ENCODE peak calls at places on chromosomes 3 and 15, in eight cellular contexts. O is astrocyte of the spinal cord, Z is lower leg skin, J is AG10803, L is choroid plexus epithelial cell, T is cardiac muscle cell, X is GM06990, S is pancreas. F is an unnamed sample.

GRCh38 chr3:135762188-135762853 is 203.2 kb upstream of the PPP2R3A start:
- DNase-seq in S (no peak), X (no peak), O (no peak), L (no peak), T (peak), J (no peak), Z (no peak), F (no peak)

GRCh38 chr3:182241777-182242556 is 530.2 kb downstream of the SOX2 start:
- DNase-seq in O (peak), S (no peak), Z (no peak), T (peak), L (peak), J (peak), X (no peak), F (no peak)

GRCh38 chr3:126270145-126270811 is 86.9 kb downstream of the KLF15 start:
- DNase-seq in L (peak), X (no peak), O (peak), Z (peak), S (peak), J (no peak), T (no peak), F (no peak)

GRCh38 chr3:184352149-184352785 is 9.1 kb downstream of the CLCN2 start:
- DNase-seq in O (no peak), X (no peak), L (no peak), Z (no peak), S (peak), J (no peak), T (no peak), F (no peak)

GRCh38 chr3:52574056-52574965 is 37.9 kb downstream of the UQCC5 start:
- DNase-seq in S (no peak), J (peak), X (no peak), L (peak), Z (no peak), T (no peak), O (no peak), F (no peak)

GRCh38 chr3:86988235-86988634 is 2.7 kb downstream of the VGLL3 start:
- DNase-seq in O (peak), J (peak), T (no peak), S (no peak), Z (no peak), X (no peak), L (peak), F (peak)

GRCh38 chr15:58865420-58865880 is 68.0 kb downstream of the SLTM start:
- DNase-seq in X (no peak), J (no peak), L (no peak), O (no peak), S (peak), T (no peak), Z (no peak), F (no peak)

GRCh38 chr3:161014997-161015749 is 90.0 kb downstream of the B3GALNT1 start:
- DNase-seq in O (no peak), T (no peak), L (no peak), S (no peak), Z (no peak), J (no peak), X (peak), F (no peak)

GRCh38 chr3:150840733-150841515 is 64.3 kb downstream of the MINDY4B start:
- DNase-seq in L (no peak), Z (no peak), T (no peak), O (no peak), J (no peak), X (no peak), S (no peak), F (no peak)

GRCh38 chr15:100438570-100438969 is 90.2 kb downstream of the CERS3 start:
- DNase-seq in Z (peak), J (no peak), X (peak), T (peak), S (peak), O (no peak), L (peak), F (no peak)

GRCh38 chr15:100997442-100997841 is 78.3 kb downstream of the LRRK1 start:
- DNase-seq in J (peak), T (no peak), Z (no peak), S (no peak), O (peak), X (no peak), L (no peak), F (peak)

GRCh38 chr15:86615411-86615810 is 535.7 kb downstream of the AGBL1 start:
- DNase-seq in T (no peak), O (no peak), S (no peak), Z (no peak), J (no peak), L (no peak), X (no peak), F (no peak)

GRCh38 chr3:43178891-43179366 is 73.0 kb upstream of the POMGNT2 start:
- DNase-seq in J (peak), S (no peak), T (no peak), O (peak), X (no peak), L (peak), Z (no peak), F (peak)

GRCh38 chr3:33063651-33064051 is 33.3 kb downstream of the GLB1 start:
- DNase-seq in T (no peak), S (no peak), L (peak), J (peak), Z (no peak), O (no peak), X (no peak), F (peak)

GRCh38 chr15:46312133-46312740 is 677.4 kb downstream of the SQOR start:
- DNase-seq in X (no peak), S (peak), L (peak), T (peak), O (peak), Z (peak), J (peak), F (no peak)

GRCh38 chr15:89803941-89804800 is 10.5 kb downstream of the ANPEP start:
- DNase-seq in J (no peak), L (no peak), S (peak), Z (no peak), T (no peak), O (no peak), X (no peak), F (no peak)

GRCh38 chr3:77871436-77871835 is 831.5 kb downstream of the ROBO2 start:
- DNase-seq in Z (no peak), O (peak), X (no peak), L (peak), J (no peak), S (no peak), T (no peak), F (no peak)

GRCh38 chr15:94526071-94526689 is 294.8 kb downstream of the MCTP2 start:
- DNase-seq in S (no peak), O (no peak), X (no peak), L (no peak), Z (no peak), T (peak), J (no peak), F (no peak)

GRCh38 chr15:27232876-27233275 is 261.9 kb downstream of the GABRG3 start:
- DNase-seq in L (no peak), X (no peak), T (no peak), S (no peak), Z (peak), O (no peak), J (no peak), F (no peak)

GRCh38 chr3:10173926-10174435 is 9.3 kb downstream of the IRAK2 start:
- DNase-seq in T (no peak), Z (peak), S (no peak), X (no peak), O (peak), L (peak), J (peak), F (peak)

GRCh38 chr3:9109570-9109914 is 139.9 kb downstream of the SRGAP3 start:
- DNase-seq in L (no peak), X (no peak), O (no peak), J (no peak), S (no peak), Z (no peak), T (no peak), F (no peak)

GRCh38 chr3:32432711-32433530 is 41.3 kb downstream of the CMTM7 start:
- DNase-seq in J (peak), O (no peak), T (no peak), S (no peak), Z (peak), X (no peak), L (peak), F (no peak)

GRCh38 chr3:28077566-28077965 is 163.9 kb upstream of the CMC1 start:
- DNase-seq in Z (no peak), O (peak), S (no peak), L (peak), X (no peak), J (peak), T (no peak), F (peak)

GRCh38 chr15:71048913-71049675 is 66.2 kb upstream of the THSD4 start:
- DNase-seq in L (peak), X (no peak), J (peak), O (peak), S (no peak), T (peak), Z (no peak), F (peak)

GRCh38 chr3:106114848-106115247 is 246.0 kb upstream of the CBLB start:
- DNase-seq in L (peak), Z (no peak), O (peak), T (no peak), S (no peak), J (peak), X (no peak), F (no peak)

GRCh38 chr3:135970500-135971116 is 5.1 kb downstream of the PPP2R3A start:
- DNase-seq in S (no peak), X (no peak), L (no peak), J (peak), T (no peak), Z (no peak), O (no peak), F (no peak)

GRCh38 chr3:142285057-142285666 is 59.8 kb upstream of the GK5 start:
- DNase-seq in Z (no peak), O (no peak), J (no peak), T (no peak), X (no peak), S (no peak), L (no peak), F (no peak)

GRCh38 chr3:126100688-126101301 is 16.9 kb upstream of the SLC41A3 start:
- DNase-seq in Z (peak), L (peak), T (no peak), O (peak), S (peak), J (peak), X (no peak), F (peak)

GRCh38 chr15:68191555-68191954 is 13.6 kb downstream of the CALML4 start:
- DNase-seq in J (no peak), L (no peak), O (no peak), X (no peak), T (no peak), Z (no peak), S (no peak), F (no peak)

GRCh38 chr3:128845119-128845518 is 34.3 kb upstream of the ACAD9 start:
- DNase-seq in T (peak), L (no peak), O (no peak), Z (no peak), J (no peak), X (no peak), S (no peak), F (no peak)

DNA sequence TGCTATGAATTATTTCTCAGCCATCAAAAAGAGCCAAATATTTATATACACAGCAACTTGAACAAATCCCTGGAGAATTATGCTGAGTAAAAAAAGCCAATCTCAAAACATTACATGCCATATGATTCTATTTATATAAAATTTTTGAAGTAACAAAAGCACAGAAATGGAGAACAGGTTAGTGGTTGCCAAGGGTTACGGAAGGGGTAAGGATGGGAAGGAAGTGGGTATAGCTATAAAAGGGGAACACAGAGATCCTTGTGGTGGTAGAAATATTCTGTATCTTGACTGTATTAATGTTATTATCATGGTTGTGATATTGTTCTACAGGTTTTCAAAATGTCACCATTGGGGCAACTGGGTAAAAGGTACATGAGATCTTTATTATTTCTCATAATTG is 62.3 kb upstream of the ASB14 start:
- DNase-seq in S (no peak), T (no peak), L (no peak), O (no peak), J (no peak), Z (no peak), X (no peak), F (no peak)
- TF ChIP-seq CTCF in S (no peak), T (no peak), L (no peak), O (no peak), J (no peak), Z (no peak), X (no peak), F (no peak)

DNA sequence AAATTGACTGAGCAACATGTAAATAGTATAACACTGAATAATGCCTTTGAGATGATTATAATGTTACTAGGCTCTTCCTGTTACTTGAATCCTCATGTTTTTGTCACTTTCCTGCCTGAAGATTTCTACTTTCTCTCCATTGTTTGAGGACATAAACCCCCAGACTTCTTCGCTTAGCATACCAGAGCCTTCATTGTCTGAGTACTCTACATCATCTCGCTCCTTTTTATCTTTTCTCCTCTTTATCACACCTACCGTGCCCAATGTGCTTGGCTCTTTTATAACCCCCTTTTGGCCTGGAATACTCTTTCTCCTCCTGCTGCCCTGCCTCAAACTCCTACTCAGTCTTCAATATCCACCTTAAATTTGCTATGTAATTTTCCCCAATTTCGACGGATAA is 30.3 kb upstream of the MGA start:
- DNase-seq in L (no peak), S (no peak), T (no peak), J (no peak), Z (no peak), X (no peak), O (no peak), F (no peak)
- H3K4me3 ChIP-seq in L (no peak), S (no peak), T (no peak), J (no peak), Z (no peak), X (no peak), O (no peak), F (no peak)

GRCh38 chr15:62618432-62618831 is 424.1 kb upstream of the TPM1 start:
- DNase-seq in Z (no peak), O (peak), X (no peak), J (peak), L (peak), T (no peak), S (no peak), F (peak)
- TF ChIP-seq CTCF in Z (no peak), O (peak), X (no peak), J (peak), L (peak), T (peak), S (no peak), F (peak)

GRCh38 chr3:12993623-12994356 is 79.4 kb downstream of the IQSEC1 start:
- DNase-seq in S (peak), J (no peak), O (peak), T (peak), L (no peak), Z (no peak), X (no peak), F (no peak)

GRCh38 chr3:12991861-12992281 is 81.4 kb downstream of the IQSEC1 start:
- DNase-seq in X (no peak), S (peak), Z (no peak), L (no peak), O (no peak), J (no peak), T (no peak), F (no peak)

GRCh38 chr3:12992629-12993021 is 80.6 kb downstream of the IQSEC1 start:
- DNase-seq in S (peak), T (peak), O (no peak), L (no peak), Z (no peak), J (no peak), X (no peak), F (no peak)

GRCh38 chr3:12994357-12994606 is 78.9 kb downstream of the IQSEC1 start:
- DNase-seq in L (no peak), T (no peak), X (peak), S (peak), J (no peak), O (no peak), Z (no peak), F (no peak)

GRCh38 chr3:12993022-12993622 is 80.1 kb downstream of the IQSEC1 start:
- DNase-seq in J (peak), S (peak), L (no peak), X (no peak), T (peak), Z (no peak), O (no peak), F (no peak)
- H3K4me3 ChIP-seq in J (peak), S (peak), L (peak), X (peak), T (peak), Z (no peak), O (peak), F (peak)

GRCh38 chr15:32993285-32993684 is 201.2 kb downstream of the FMN1 start:
- DNase-seq in S (no peak), J (peak), L (peak), X (no peak), O (peak), T (peak), Z (no peak), F (no peak)
- TF ChIP-seq CTCF in S (no peak), J (peak), L (peak), X (peak), O (peak), T (peak), Z (no peak), F (peak)

GRCh38 chr3:155697542-155697941 is 47.3 kb downstream of the PLCH1 start:
- DNase-seq in J (no peak), O (no peak), X (no peak), L (no peak), T (no peak), Z (no peak), S (no peak), F (no peak)
- H3K4me3 ChIP-seq in J (no peak), O (no peak), X (no peak), L (no peak), T (no peak), Z (no peak), S (no peak), F (no peak)

GRCh38 chr15:77497108-77497737 is 76.5 kb downstream of the HMG20A start:
- DNase-seq in L (peak), S (peak), T (peak), J (peak), X (no peak), O (peak), Z (no peak), F (peak)
- TF ChIP-seq CTCF in L (no peak), S (no peak), T (no peak), J (no peak), X (no peak), O (no peak), Z (no peak), F (no peak)

DNA sequence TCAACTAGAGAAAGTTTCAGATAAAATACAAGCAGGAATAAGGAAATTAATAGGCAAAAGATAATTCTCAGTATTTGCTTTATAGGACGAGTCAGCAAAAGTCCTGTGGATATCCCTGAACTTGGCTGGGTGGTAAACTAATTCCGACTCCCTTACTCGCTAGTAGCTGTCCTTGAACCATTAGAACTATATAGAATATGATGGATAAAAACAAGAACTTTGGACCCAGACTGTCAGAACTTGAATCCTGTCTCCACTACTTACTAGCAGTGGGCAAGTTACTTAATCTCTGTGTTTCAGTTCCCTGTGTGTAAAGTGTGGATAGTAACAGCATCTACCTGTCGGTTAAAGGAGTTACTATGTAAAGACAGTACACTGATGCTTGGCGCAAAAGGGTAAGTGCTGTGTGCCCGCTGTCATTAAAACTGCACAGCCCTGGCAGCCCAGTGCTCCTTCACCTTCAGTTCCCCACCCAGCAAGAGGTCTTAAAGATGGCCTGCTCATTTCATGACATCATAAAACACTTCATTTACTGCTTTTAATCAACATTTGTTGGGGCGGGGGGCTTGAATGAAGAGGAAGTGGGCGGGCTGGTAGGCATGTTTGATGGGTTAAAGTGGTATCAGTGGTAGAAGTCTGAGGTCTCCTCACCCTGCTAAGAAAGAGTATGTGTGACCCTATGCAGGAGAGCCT is 7.3 kb downstream of the TPM1 start:
- DNase-seq in S (no peak), X (no peak), J (no peak), L (no peak), O (peak), Z (no peak), T (peak), F (no peak)
- H3K4me3 ChIP-seq in S (peak), X (no peak), J (peak), L (peak), O (peak), Z (no peak), T (peak), F (no peak)

F was measured in AG09309.